ENCODE peak calls at places on chromosomes 7 and 10, in eight cellular contexts. Y, L, R, C, N, X, E and T are unnamed samples.

GRCh38 chr10:125148021-125148439 is 12.3 kb downstream of the CTBP2 start:
- DNase-seq in Y (peak), L (no peak), R (no peak), C (no peak), N (no peak), X (no peak), E (no peak), T (no peak)

GRCh38 chr7:72101444-72101843 is 310.7 kb downstream of the CALN1 start:
- DNase-seq in Y (no peak), L (no peak), R (no peak), C (no peak), N (no peak), X (no peak), E (no peak), T (no peak)

GRCh38 chr10:117004238-117004626 is 755 bp downstream of the SHTN1 start:
- DNase-seq in Y (no peak), L (no peak), R (no peak), C (no peak), N (no peak), X (no peak), E (no peak), T (no peak)

GRCh38 chr7:5526190-5527037 is 102.8 kb upstream of the TNRC18 start:
- DNase-seq in Y (peak), L (peak), R (peak), C (peak), N (no peak), X (no peak), E (peak), T (no peak)

GRCh38 chr7:75611557-75612178 is 119.5 kb downstream of the SPDYE5 start:
- DNase-seq in Y (peak), L (no peak), R (no peak), C (no peak), N (peak), X (no peak), E (peak), T (peak)

GRCh38 chr7:2505401-2505800 is 14.2 kb upstream of the LFNG start:
- DNase-seq in Y (no peak), L (no peak), R (no peak), C (no peak), N (no peak), X (no peak), E (no peak), T (no peak)

GRCh38 chr10:76393875-76394706 is 962.7 kb downstream of the LRMDA start:
- DNase-seq in Y (no peak), L (no peak), R (no peak), C (no peak), N (no peak), X (no peak), E (no peak), T (no peak)

GRCh38 chr7:81501220-81501619 is 268.6 kb downstream of the HGF start:
- DNase-seq in Y (peak), L (no peak), R (no peak), C (peak), N (no peak), X (no peak), E (no peak), T (no peak)

GRCh38 chr10:76874151-76874550 is 763.5 kb downstream of the KCNMA1 start:
- DNase-seq in Y (peak), L (no peak), R (no peak), C (peak), N (no peak), X (no peak), E (no peak), T (no peak)

GRCh38 chr7:114822131-114822530 is 99.8 kb upstream of the MDFIC start:
- DNase-seq in Y (no peak), L (no peak), R (no peak), C (no peak), N (no peak), X (no peak), E (no peak), T (no peak)

GRCh38 chr7:134948736-134949135 is 37.6 kb upstream of the AGBL3 start:
- DNase-seq in Y (peak), L (no peak), R (no peak), C (no peak), N (no peak), X (no peak), E (no peak), T (no peak)

GRCh38 chr10:97960269-97960869 is 70.1 kb downstream of the CRTAC1 start:
- DNase-seq in Y (no peak), L (no peak), R (no peak), C (no peak), N (no peak), X (no peak), E (no peak), T (no peak)

GRCh38 chr10:72879245-72879644 is 14.3 kb upstream of the OIT3 start:
- DNase-seq in Y (no peak), L (no peak), R (no peak), C (no peak), N (no peak), X (no peak), E (no peak), T (no peak)

GRCh38 chr7:28068811-28069216 is 111.8 kb downstream of the JAZF1 start:
- DNase-seq in Y (peak), L (no peak), R (no peak), C (no peak), N (no peak), X (no peak), E (no peak), T (no peak)

GRCh38 chr7:45457591-45457990 is 116.6 kb upstream of the ADCY1 start:
- DNase-seq in Y (no peak), L (no peak), R (no peak), C (no peak), N (no peak), X (no peak), E (no peak), T (no peak)

GRCh38 chr10:71476249-71477011 is 79.7 kb downstream of the CDH23 start:
- DNase-seq in Y (peak), L (no peak), R (no peak), C (no peak), N (no peak), X (no peak), E (no peak), T (no peak)

GRCh38 chr10:97796651-97797050 is 24.9 kb upstream of the SFRP5 start:
- DNase-seq in Y (no peak), L (no peak), R (no peak), C (no peak), N (no peak), X (peak), E (no peak), T (no peak)

GRCh38 chr10:99431190-99431549 is 746 bp upstream of the GOT1 start:
- DNase-seq in Y (peak), L (no peak), R (no peak), C (peak), N (no peak), X (no peak), E (peak), T (no peak)

GRCh38 chr10:71444284-71445054 is 47.7 kb downstream of the CDH23 start:
- DNase-seq in Y (no peak), L (no peak), R (no peak), C (no peak), N (no peak), X (no peak), E (no peak), T (no peak)

GRCh38 chr7:149621776-149622175 is 124.2 kb upstream of the ZNF746 start:
- DNase-seq in Y (no peak), L (no peak), R (peak), C (no peak), N (no peak), X (no peak), E (no peak), T (no peak)

GRCh38 chr10:62399211-62399610 is 25.0 kb downstream of the ZNF365 start:
- DNase-seq in Y (no peak), L (no peak), R (no peak), C (no peak), N (no peak), X (no peak), E (no peak), T (no peak)

GRCh38 chr7:48421357-48421756 is 250.1 kb downstream of the ABCA13 start:
- DNase-seq in Y (no peak), L (no peak), R (no peak), C (peak), N (no peak), X (no peak), E (no peak), T (no peak)